ENCODE peak calls at places on chromosomes 11 and 22, in five cellular contexts. Z is CD8-positive, alpha-beta memory T cell; Q is foreskin fibroblast; S is coronary artery; Y is hepatocyte. V is an unnamed sample.

GRCh38 chr11:102986815-102987214 is 31.3 kb upstream of the MMP13 start:
- DNase-seq in S (no peak), Y (no peak), Q (peak), Z (no peak), V (no peak)

GRCh38 chr11:12724301-12725046 is 50.3 kb downstream of the TEAD1 start:
- DNase-seq in Q (peak), S (no peak), Z (no peak), Y (peak), V (peak)

GRCh38 chr11:35615911-35616900 is 2.1 kb upstream of the FJX1 start:
- DNase-seq in Z (peak), Y (peak), S (no peak), Q (peak), V (no peak)

GRCh38 chr11:67349927-67350465 is 3.4 kb downstream of the POLD4 start:
- DNase-seq in S (no peak), Z (no peak), Q (no peak), Y (no peak), V (no peak)

GRCh38 chr11:72202571-72202970 is 10.6 kb downstream of the FOLR1 start:
- DNase-seq in Y (no peak), Q (no peak), S (peak), Z (no peak), V (no peak)

GRCh38 chr11:93329936-93330445 is 551 bp upstream of the DEUP1 start:
- DNase-seq in Z (no peak), S (no peak), Y (peak), Q (peak), V (no peak)

GRCh38 chr11:119533462-119533861 is 110.5 kb upstream of the THY1 start:
- DNase-seq in S (peak), Z (no peak), Q (no peak), Y (no peak), V (no peak)

GRCh38 chr11:17129003-17129402 is 51.5 kb upstream of the RPS13 start:
- DNase-seq in S (no peak), Y (no peak), Z (no peak), Q (peak), V (no peak)

GRCh38 chr11:19656140-19656541 is 56.5 kb upstream of the NAV2 start:
- DNase-seq in Z (no peak), S (no peak), Q (no peak), Y (no peak), V (no peak)

GRCh38 chr22:24819941-24820461 is 14.0 kb downstream of the SGSM1 start:
- DNase-seq in Q (no peak), Z (no peak), S (no peak), Y (peak), V (no peak)

GRCh38 chr22:19891350-19892248 is 36.9 kb upstream of the GNB1L start:
- DNase-seq in Y (peak), S (no peak), Z (peak), Q (peak), V (no peak)

GRCh38 chr11:79708319-79708928 is 267.6 kb upstream of the TENM4 start:
- DNase-seq in Z (no peak), Y (peak), S (no peak), Q (peak), V (no peak)

GRCh38 chr11:34644669-34645406 is 23.9 kb downstream of the EHF start:
- DNase-seq in Q (peak), Y (no peak), S (no peak), Z (no peak), V (no peak)

GRCh38 chr11:114399490-114399889 is 821 bp downstream of the C11orf71 start:
- DNase-seq in Q (no peak), Z (no peak), S (no peak), Y (peak), V (no peak)

GRCh38 chr22:41311487-41311886 is 10.2 kb downstream of the ZC3H7B start:
- DNase-seq in Q (no peak), Z (no peak), S (no peak), Y (no peak), V (no peak)

GRCh38 chr22:20247010-20247505 is 21.1 kb downstream of the RTN4R start:
- DNase-seq in Q (no peak), Y (no peak), S (no peak), Z (no peak), V (no peak)

GRCh38 chr11:132358573-132358953 is 988.1 kb downstream of the NTM start:
- DNase-seq in Z (no peak), Q (no peak), S (no peak), Y (no peak), V (no peak)

GRCh38 chr22:40263191-40263590 is 83.1 kb upstream of the ADSL start:
- DNase-seq in Y (no peak), Q (no peak), S (no peak), Z (no peak), V (no peak)

GRCh38 chr11:75246673-75247350 is 6.2 kb downstream of the TPBGL start:
- DNase-seq in S (no peak), Y (no peak), Z (no peak), Q (no peak), V (no peak)

GRCh38 chr11:129637473-129637872 is 178.2 kb upstream of the TMEM45B start:
- DNase-seq in S (no peak), Z (no peak), Y (no peak), Q (peak), V (no peak)

GRCh38 chr22:40156001-40156516 is 21.7 kb upstream of the TNRC6B start:
- DNase-seq in Y (peak), Q (peak), S (no peak), Z (no peak), V (no peak)

GRCh38 chr22:27637604-27638003 is 164.0 kb downstream of the MN1 start:
- DNase-seq in Y (no peak), Z (no peak), Q (peak), S (no peak), V (no peak)

GRCh38 chr11:107018902-107019493 is 722 bp upstream of the GUCY1A2 start:
- DNase-seq in Q (peak), S (peak), Y (peak), Z (no peak), V (peak)

GRCh38 chr22:45977551-45978274 is 751 bp upstream of the WNT7B start:
- DNase-seq in S (no peak), Z (no peak), Y (no peak), Q (peak), V (no peak)

GRCh38 chr11:11078344-11078743 is 220.5 kb upstream of the ZBED5 start:
- DNase-seq in Z (no peak), Q (peak), S (no peak), Y (no peak), V (no peak)

GRCh38 chr11:11077898-11078297 is 220.0 kb upstream of the ZBED5 start:
- DNase-seq in Q (no peak), S (no peak), Z (no peak), Y (no peak), V (no peak)

GRCh38 chr11:11076276-11076675 is 218.4 kb upstream of the ZBED5 start:
- DNase-seq in S (no peak), Y (no peak), Z (no peak), Q (no peak), V (no peak)

GRCh38 chr11:11075515-11076171 is 217.8 kb upstream of the ZBED5 start:
- DNase-seq in Y (no peak), Q (peak), Z (no peak), S (no peak), V (no peak)

DNA sequence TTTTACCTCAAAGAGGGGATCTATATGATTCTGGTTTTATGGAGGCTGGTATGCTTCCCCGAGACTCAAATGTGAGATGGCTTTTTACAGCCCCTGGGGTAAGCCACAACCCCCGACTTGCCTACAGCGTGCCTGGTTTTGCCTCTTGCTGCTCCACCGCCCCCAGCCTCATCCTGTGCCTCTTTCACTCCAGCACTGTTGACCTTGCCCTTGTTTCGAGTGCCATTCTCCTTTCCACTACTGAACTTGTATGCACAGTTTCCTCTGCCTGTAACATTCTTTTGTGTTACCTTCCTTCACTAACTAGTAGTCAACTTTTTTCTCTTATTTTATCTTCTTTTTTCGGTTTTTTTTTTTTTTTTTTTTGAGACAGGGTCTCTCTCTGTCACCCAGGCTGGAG is 219.0 kb upstream of the ZBED5 start:
- DNase-seq in S (no peak), Z (no peak), Y (no peak), Q (no peak), V (no peak)
- H3K4me3 ChIP-seq in S (no peak), Z (no peak), Y (no peak), Q (no peak), V (no peak)

GRCh38 chr22:49867303-49868250 is 13.9 kb downstream of the ZBED4 start:
- DNase-seq in Z (no peak), Y (no peak), Q (no peak), S (no peak), V (no peak)

GRCh38 chr22:49865156-49865555 is 11.5 kb downstream of the ZBED4 start:
- DNase-seq in Z (no peak), Y (no peak), Q (no peak), S (no peak), V (no peak)

GRCh38 chr22:49866134-49866533 is 12.5 kb downstream of the ZBED4 start:
- DNase-seq in Z (no peak), Q (no peak), Y (no peak), S (no peak), V (no peak)

GRCh38 chr22:49869091-49869830 is 15.6 kb downstream of the ZBED4 start:
- DNase-seq in Q (no peak), Z (no peak), Y (no peak), S (no peak), V (no peak)

DNA sequence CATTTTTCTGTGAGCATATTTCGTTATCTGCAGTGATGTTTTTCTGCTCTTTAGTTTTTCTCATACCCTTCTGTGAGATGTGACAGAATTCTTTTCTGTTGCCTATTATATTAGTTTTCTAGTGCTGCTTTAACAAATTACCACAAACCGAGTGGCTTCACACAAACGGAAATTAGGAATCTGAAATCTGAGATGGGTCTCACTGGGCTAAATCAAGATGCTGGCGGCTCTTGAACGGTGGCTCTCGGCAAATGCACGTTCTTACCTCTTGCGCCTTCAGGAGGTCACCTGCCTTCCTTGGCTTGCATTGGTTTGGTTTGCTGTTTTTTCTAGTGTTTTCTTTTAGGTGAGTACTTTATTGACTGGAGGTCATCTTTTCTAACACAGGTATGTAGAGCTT is 13.0 kb downstream of the ZBED4 start:
- DNase-seq in Q (no peak), S (no peak), Z (no peak), Y (no peak), V (no peak)
- H3K4me3 ChIP-seq in Q (no peak), S (no peak), Z (no peak), Y (no peak), V (no peak)

GRCh38 chr11:65870706-65871681 is 1.6 kb downstream of the EFEMP2 start:
- DNase-seq in Q (no peak), Z (no peak), S (no peak), Y (no peak), V (no peak)
- H3K4me3 ChIP-seq in Q (peak), Z (no peak), S (peak), Y (no peak), V (no peak)

GRCh38 chr11:62556102-62556871 is 9.7 kb upstream of the AHNAK start:
- DNase-seq in Q (peak), Z (peak), Y (peak), S (peak), V (peak)
- H3K4me3 ChIP-seq in Q (peak), Z (peak), Y (no peak), S (peak), V (peak)

DNA sequence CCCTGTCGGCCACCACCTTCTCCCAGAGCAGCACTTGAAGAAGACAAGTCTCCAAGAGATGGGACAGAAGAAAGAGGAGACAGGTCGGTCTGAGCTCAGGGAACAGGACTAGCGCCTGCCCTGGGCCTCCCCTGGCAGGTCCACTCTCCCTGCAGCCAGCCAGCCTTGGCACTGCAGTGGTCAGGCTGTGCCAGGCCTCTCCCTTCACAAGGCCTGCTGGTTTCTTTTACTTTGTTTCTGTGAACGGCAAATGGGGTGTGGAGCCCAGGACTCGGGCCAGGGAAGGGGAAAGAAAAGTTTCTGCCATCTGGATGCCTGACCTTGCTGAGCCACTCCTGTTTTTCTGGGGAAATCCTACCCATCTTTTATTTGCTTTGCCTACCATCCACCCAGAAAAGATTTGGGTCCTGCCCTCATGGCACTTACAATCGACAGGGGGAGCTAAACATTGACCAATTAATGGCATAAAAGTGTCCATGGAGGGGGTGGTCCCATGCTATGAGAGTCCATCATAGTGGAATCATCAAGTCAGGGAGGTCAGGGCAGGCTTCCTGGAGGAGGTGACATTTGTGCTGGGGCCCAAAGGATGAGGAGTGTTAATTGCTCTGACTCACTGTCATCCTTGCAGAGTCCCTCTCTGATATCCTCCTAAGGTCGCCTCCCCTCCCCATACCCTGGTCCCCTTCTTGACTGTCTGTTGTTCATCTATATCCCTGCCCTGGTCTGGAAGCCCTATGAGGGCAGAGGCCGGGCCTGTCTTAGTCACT is 65.2 kb downstream of the NFAM1 start:
- DNase-seq in S (no peak), Z (no peak), Q (no peak), Y (no peak), V (no peak)
- H3K4me3 ChIP-seq in S (no peak), Z (no peak), Q (peak), Y (no peak), V (no peak)

V was measured in tibial nerve.